ENCODE peak calls at places on chromosomes 3 and 15, in four cellular contexts. One of them, this sample, is unnamed.

GRCh38 chr3:4814302-4814903 is 164.8 kb upstream of the BHLHE40 start:
- DNase-seq in small intestine: no peak
- DNase-seq in psoas muscle: peak; percentile 44
- DNase-seq in GM23248: no peak
- DNase-seq in this sample: peak; percentile 44

GRCh38 chr3:183825380-183826161 is at the start of gene MAP6D1:
- DNase-seq in small intestine: peak; percentile 24
- DNase-seq in psoas muscle: peak; percentile 37
- DNase-seq in GM23248: peak; percentile 57
- DNase-seq in this sample: no peak

GRCh38 chr3:113054552-113054951 is 63.8 kb downstream of the GTPBP8 start:
- DNase-seq in small intestine: no peak
- DNase-seq in psoas muscle: no peak
- DNase-seq in GM23248: peak; percentile 84
- DNase-seq in this sample: no peak

GRCh38 chr15:44468713-44469385 is 41.4 kb downstream of the CTDSPL2 start:
- DNase-seq in small intestine: no peak
- DNase-seq in psoas muscle: no peak
- DNase-seq in GM23248: peak; percentile 80
- DNase-seq in this sample: no peak

GRCh38 chr15:77634266-77634962 is 1.7 kb upstream of the LINGO1 start:
- DNase-seq in small intestine: peak; percentile 65
- DNase-seq in psoas muscle: peak; percentile 50
- DNase-seq in GM23248: peak; percentile 68
- DNase-seq in this sample: no peak

GRCh38 chr15:98801234-98801561 is 152.9 kb downstream of the IGF1R start:
- DNase-seq in small intestine: no peak
- DNase-seq in psoas muscle: no peak
- DNase-seq in GM23248: no peak
- DNase-seq in this sample: no peak

GRCh38 chr3:3881050-3881449 is 81.8 kb downstream of the LRRN1 start:
- DNase-seq in small intestine: no peak
- DNase-seq in psoas muscle: no peak
- DNase-seq in GM23248: no peak
- DNase-seq in this sample: no peak

GRCh38 chr3:124780767-124781485 is 50.7 kb downstream of the UMPS start:
- DNase-seq in small intestine: no peak
- DNase-seq in psoas muscle: peak; percentile 90
- DNase-seq in GM23248: peak; percentile 82
- DNase-seq in this sample: peak; percentile 89

GRCh38 chr3:165211749-165212148 is 15.6 kb upstream of the SLITRK3 start:
- DNase-seq in small intestine: no peak
- DNase-seq in psoas muscle: no peak
- DNase-seq in GM23248: no peak
- DNase-seq in this sample: no peak

GRCh38 chr15:57656434-57656833 is 50.1 kb upstream of the POLR2M start:
- DNase-seq in small intestine: no peak
- DNase-seq in psoas muscle: no peak
- DNase-seq in GM23248: no peak
- DNase-seq in this sample: no peak

GRCh38 chr3:195467641-195468390 is 25.0 kb upstream of the ACAP2 start:
- DNase-seq in small intestine: no peak
- DNase-seq in psoas muscle: no peak
- DNase-seq in GM23248: peak; percentile 52
- DNase-seq in this sample: no peak

GRCh38 chr15:95929232-95929846 is 401.2 kb upstream of the NR2F2 start:
- DNase-seq in small intestine: no peak
- DNase-seq in psoas muscle: no peak
- DNase-seq in GM23248: no peak
- DNase-seq in this sample: no peak

GRCh38 chr15:45496658-45497057 is 25.9 kb downstream of the SLC30A4 start:
- DNase-seq in small intestine: no peak
- DNase-seq in psoas muscle: no peak
- DNase-seq in GM23248: no peak
- DNase-seq in this sample: no peak

DNA sequence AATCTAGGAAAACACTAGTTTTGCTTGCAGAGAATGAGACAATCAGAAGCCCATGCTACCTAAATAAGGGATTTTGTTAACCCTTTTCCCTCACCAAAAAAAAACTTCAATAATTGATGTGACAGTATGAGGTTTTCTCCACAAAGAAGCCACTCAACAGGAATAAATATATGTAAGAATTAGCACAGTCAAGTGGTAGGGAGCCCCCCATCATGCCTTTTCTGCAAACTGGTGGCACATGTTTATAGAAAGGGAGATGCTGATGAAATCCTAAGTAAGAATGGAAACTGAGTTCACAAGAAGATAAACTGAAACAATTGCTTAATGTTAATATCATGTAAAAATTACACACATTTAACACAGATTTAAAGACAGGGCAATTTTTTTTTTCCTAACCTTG is 51.0 kb downstream of the PHC3 start:
- DNase-seq in small intestine: no peak
- DNase-seq in psoas muscle: no peak
- DNase-seq in GM23248: no peak
- DNase-seq in this sample: no peak
- H3K4me1 ChIP-seq in small intestine: no peaks in the 10 kb centered on the region
- H3K4me1 ChIP-seq in psoas muscle: no peaks in the 10 kb centered on the region
- H3K4me1 ChIP-seq in GM23248: no peaks in the 10 kb centered on the region
- H3K4me1 ChIP-seq in this sample: no peaks in the 10 kb centered on the region

GRCh38 chr3:32454111-32454510 is 48.5 kb downstream of the CMTM6 start:
- DNase-seq in small intestine: no peak
- DNase-seq in psoas muscle: no peak
- DNase-seq in GM23248: no peak
- DNase-seq in this sample: no peak

GRCh38 chr3:32455609-32456428 is 46.8 kb downstream of the CMTM6 start:
- DNase-seq in small intestine: no peak
- DNase-seq in psoas muscle: no peak
- DNase-seq in GM23248: no peak
- DNase-seq in this sample: no peak

GRCh38 chr3:32456429-32457130 is 46.1 kb downstream of the CMTM6 start:
- DNase-seq in small intestine: no peak
- DNase-seq in psoas muscle: no peak
- DNase-seq in GM23248: no peak
- DNase-seq in this sample: no peak

GRCh38 chr3:32453346-32453745 is 49.3 kb downstream of the CMTM6 start:
- DNase-seq in small intestine: no peak
- DNase-seq in psoas muscle: no peak
- DNase-seq in GM23248: peak; percentile 93
- DNase-seq in this sample: no peak

DNA sequence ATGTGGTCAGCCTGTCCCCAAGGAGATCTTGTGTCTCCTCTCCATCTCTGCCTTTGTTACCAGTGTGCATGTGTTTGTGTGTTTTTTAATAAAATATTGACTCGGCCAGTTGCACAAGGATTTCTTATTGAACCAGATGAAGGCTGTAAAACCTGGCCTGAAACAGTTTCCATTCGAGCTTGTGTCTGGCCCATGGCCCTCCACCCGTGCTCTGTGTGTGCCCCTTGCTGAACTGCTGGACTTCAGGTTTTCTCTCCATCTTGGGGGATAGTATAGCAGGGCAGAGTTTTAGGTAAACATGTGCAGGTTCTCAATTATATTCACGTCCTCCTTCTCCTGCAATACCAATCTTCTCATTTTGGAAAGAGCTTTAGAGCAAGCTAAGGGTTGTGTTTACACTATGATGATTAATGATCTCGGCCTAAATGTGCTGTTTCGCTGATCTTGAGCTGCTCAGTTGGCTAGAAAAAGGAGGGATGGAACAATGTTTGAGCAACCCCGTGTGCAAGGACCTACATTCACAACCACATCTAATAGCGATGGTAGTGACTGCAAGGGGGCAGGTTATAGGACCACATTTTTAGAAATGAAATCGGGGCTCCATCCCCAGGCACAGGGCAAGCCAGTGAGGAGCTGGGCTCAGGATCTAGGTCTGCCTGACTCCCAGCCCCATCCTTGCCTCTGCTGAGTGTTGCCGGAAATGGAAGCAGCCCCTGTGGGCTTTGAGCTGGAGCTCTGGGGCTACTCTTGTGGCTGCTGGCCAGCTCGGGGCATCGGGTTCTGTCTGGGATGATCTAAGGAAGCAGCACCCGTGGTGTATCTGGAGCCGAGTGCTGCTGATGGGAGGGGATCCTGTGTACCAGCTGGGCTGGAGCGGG is 47.7 kb downstream of the CMTM6 start:
- DNase-seq in small intestine: no peak
- DNase-seq in psoas muscle: no peak
- DNase-seq in GM23248: no peak
- DNase-seq in this sample: no peak
- H3K4me1 ChIP-seq in small intestine: no peaks in the 10 kb centered on the region
- H3K4me1 ChIP-seq in psoas muscle: no peaks in the 10 kb centered on the region
- H3K4me1 ChIP-seq in GM23248: peaks cover 10% of the 10 kb centered on the region
- H3K4me1 ChIP-seq in this sample: no peaks in the 10 kb centered on the region

GRCh38 chr3:133439563-133439962 is 39.7 kb downstream of the BFSP2 start:
- DNase-seq in small intestine: no peak
- DNase-seq in psoas muscle: no peak
- DNase-seq in GM23248: no peak
- DNase-seq in this sample: no peak
- H3K4me1 ChIP-seq in small intestine: no peaks in the 10 kb centered on the region
- H3K4me1 ChIP-seq in psoas muscle: peaks cover 7% of the 10 kb centered on the region
- H3K4me1 ChIP-seq in GM23248: no peaks in the 10 kb centered on the region
- H3K4me1 ChIP-seq in this sample: no peaks in the 10 kb centered on the region

GRCh38 chr3:152301745-152302181 is 33.0 kb downstream of the MBNL1 start:
- DNase-seq in small intestine: no peak
- DNase-seq in psoas muscle: no peak
- DNase-seq in GM23248: peak; percentile 52
- DNase-seq in this sample: no peak
- H3K4me1 ChIP-seq in small intestine: peaks cover 5% of the 10 kb centered on the region
- H3K4me1 ChIP-seq in psoas muscle: peaks cover 54% of the 10 kb centered on the region
- H3K4me1 ChIP-seq in GM23248: peaks cover 81% of the 10 kb centered on the region
- H3K4me1 ChIP-seq in this sample: peaks cover 89% of the 10 kb centered on the region

This sample was measured in tibial artery.